ENCODE peak calls at places on chromosome 12, in four cellular contexts. One of them, this sample, is unnamed.

GRCh38 chr12:8563383-8563782 is 22.7 kb upstream of the CLEC4E start:
- DNase-seq in HepG2: no peak
- DNase-seq in K562: no peak
- DNase-seq in GM12878: no peak
- DNase-seq in this sample: no peak

GRCh38 chr12:66092559-66093269 is 37.8 kb downstream of the LLPH start:
- DNase-seq in HepG2: no peak
- DNase-seq in K562: no peak
- DNase-seq in GM12878: no peak
- DNase-seq in this sample: peak; percentile 24

GRCh38 chr12:6312529-6313325 is 2.2 kb downstream of the PLEKHG6 start:
- DNase-seq in HepG2: no peak
- DNase-seq in K562: peak; percentile 24
- DNase-seq in GM12878: peak; percentile 94
- DNase-seq in this sample: no peak

GRCh38 chr12:79988368-79988767 is 53.5 kb upstream of the PPP1R12A start:
- DNase-seq in HepG2: no peak
- DNase-seq in K562: no peak
- DNase-seq in GM12878: no peak
- DNase-seq in this sample: no peak

GRCh38 chr12:67318786-67319185 is 49.6 kb downstream of the CAND1 start:
- DNase-seq in HepG2: no peak
- DNase-seq in K562: no peak
- DNase-seq in GM12878: no peak
- DNase-seq in this sample: no peak

GRCh38 chr12:123757555-123757954 is 4.5 kb upstream of the DNAH10 start:
- DNase-seq in HepG2: no peak
- DNase-seq in K562: no peak
- DNase-seq in GM12878: no peak
- DNase-seq in this sample: no peak

GRCh38 chr12:104620761-104621531 is 164.2 kb downstream of the CHST11 start:
- DNase-seq in HepG2: no peak
- DNase-seq in K562: no peak
- DNase-seq in GM12878: no peak
- DNase-seq in this sample: peak; percentile 55

GRCh38 chr12:107025691-107026090 is 38.7 kb upstream of the MTERF2 start:
- DNase-seq in HepG2: no peak
- DNase-seq in K562: no peak
- DNase-seq in GM12878: no peak
- DNase-seq in this sample: no peak

GRCh38 chr12:49632401-49632800 is 9.0 kb downstream of the PRPF40B start:
- DNase-seq in HepG2: no peak
- DNase-seq in K562: no peak
- DNase-seq in GM12878: no peak
- DNase-seq in this sample: no peak

GRCh38 chr12:119664642-119665041 is 3.3 kb upstream of the PRKAB1 start:
- DNase-seq in HepG2: no peak
- DNase-seq in K562: no peak
- DNase-seq in GM12878: no peak
- DNase-seq in this sample: no peak

GRCh38 chr12:66971816-66972215 is 292.9 kb upstream of the GRIP1 start:
- DNase-seq in HepG2: no peak
- DNase-seq in K562: no peak
- DNase-seq in GM12878: no peak
- DNase-seq in this sample: no peak

GRCh38 chr12:106138279-106138645 is 492 bp downstream of the NUAK1 start:
- DNase-seq in HepG2: no peak
- DNase-seq in K562: no peak
- DNase-seq in GM12878: no peak
- DNase-seq in this sample: no peak

GRCh38 chr12:111840831-111841230 is 1.2 kb upstream of the MAPKAPK5 start:
- DNase-seq in HepG2: no peak
- DNase-seq in K562: no peak
- DNase-seq in GM12878: no peak
- DNase-seq in this sample: no peak

GRCh38 chr12:7642876-7643309 is 22.8 kb downstream of the APOBEC1 start:
- DNase-seq in HepG2: peak; percentile 15
- DNase-seq in K562: no peak
- DNase-seq in GM12878: no peak
- DNase-seq in this sample: peak; percentile 3

GRCh38 chr12:24778486-24779304 is 170.2 kb downstream of the BCAT1 start:
- DNase-seq in HepG2: peak; percentile 58
- DNase-seq in K562: peak; percentile 64
- DNase-seq in GM12878: peak; percentile 8
- DNase-seq in this sample: peak; percentile 39

GRCh38 chr12:2494490-2495192 is 300.1 kb upstream of the FKBP4 start:
- DNase-seq in HepG2: no peak
- DNase-seq in K562: no peak
- DNase-seq in GM12878: no peak
- DNase-seq in this sample: no peak

GRCh38 chr12:96073346-96074336 is 38.3 kb upstream of the LTA4H start:
- DNase-seq in HepG2: no peak
- DNase-seq in K562: no peak
- DNase-seq in GM12878: no peak
- DNase-seq in this sample: no peak

GRCh38 chr12:111196532-111196931 is 172.4 kb downstream of the PHETA1 start:
- DNase-seq in HepG2: no peak
- DNase-seq in K562: no peak
- DNase-seq in GM12878: no peak
- DNase-seq in this sample: no peak

GRCh38 chr12:56522486-56523193 is 1.0 kb downstream of the RBMS2 start:
- DNase-seq in HepG2: no peak
- DNase-seq in K562: no peak
- DNase-seq in GM12878: no peak
- DNase-seq in this sample: peak; percentile 58

GRCh38 chr12:54337854-54338650 is 13.1 kb downstream of the COPZ1 start:
- DNase-seq in HepG2: no peak
- DNase-seq in K562: peak; percentile 37
- DNase-seq in GM12878: no peak
- DNase-seq in this sample: no peak

GRCh38 chr12:43289412-43289811 is 262.6 kb downstream of the ADAMTS20 start:
- DNase-seq in HepG2: no peak
- DNase-seq in K562: no peak
- DNase-seq in GM12878: no peak
- DNase-seq in this sample: peak; percentile 57

GRCh38 chr12:30395190-30395589 is 300.5 kb downstream of the IPO8 start:
- DNase-seq in HepG2: no peak
- DNase-seq in K562: no peak
- DNase-seq in GM12878: no peak
- DNase-seq in this sample: no peak

GRCh38 chr12:124217508-124217981 is 77.3 kb upstream of the RFLNA start:
- DNase-seq in HepG2: no peak
- DNase-seq in K562: no peak
- DNase-seq in GM12878: no peak
- DNase-seq in this sample: no peak

GRCh38 chr12:586318-587071 is 76.8 kb downstream of the NINJ2 start:
- DNase-seq in HepG2: no peak
- DNase-seq in K562: no peak
- DNase-seq in GM12878: no peak
- DNase-seq in this sample: no peak

GRCh38 chr12:5691943-5692342 is 253.1 kb downstream of the ANO2 start:
- DNase-seq in HepG2: no peak
- DNase-seq in K562: no peak
- DNase-seq in GM12878: no peak
- DNase-seq in this sample: no peak

GRCh38 chr12:11959117-11959823 is 111.5 kb upstream of the BCL2L14 start:
- DNase-seq in HepG2: peak; percentile 48
- DNase-seq in K562: no peak
- DNase-seq in GM12878: no peak
- DNase-seq in this sample: peak; percentile 48

GRCh38 chr12:132259364-132259871 is 70.0 kb downstream of the GALNT9 start:
- DNase-seq in HepG2: no peak
- DNase-seq in K562: peak; percentile 35
- DNase-seq in GM12878: no peak
- DNase-seq in this sample: no peak

GRCh38 chr12:19757317-19757877 is 318.1 kb downstream of the AEBP2 start:
- DNase-seq in HepG2: no peak
- DNase-seq in K562: no peak
- DNase-seq in GM12878: peak; percentile 5
- DNase-seq in this sample: peak; percentile 64

GRCh38 chr12:50097952-50098351 is 5.9 kb upstream of the GPD1 start:
- DNase-seq in HepG2: no peak
- DNase-seq in K562: no peak
- DNase-seq in GM12878: no peak
- DNase-seq in this sample: no peak

GRCh38 chr12:27112891-27113290 is 30.5 kb upstream of the C12orf71 start:
- DNase-seq in HepG2: no peak
- DNase-seq in K562: no peak
- DNase-seq in GM12878: no peak
- DNase-seq in this sample: no peak

GRCh38 chr12:113762155-113762848 is 203.8 kb downstream of the RBM19 start:
- DNase-seq in HepG2: no peak
- DNase-seq in K562: no peak
- DNase-seq in GM12878: no peak
- DNase-seq in this sample: no peak

GRCh38 chr12:112025808-112026375 is 12.7 kb downstream of the ERP29 start:
- DNase-seq in HepG2: no peak
- DNase-seq in K562: no peak
- DNase-seq in GM12878: no peak
- DNase-seq in this sample: peak; percentile 28

GRCh38 chr12:79266511-79267129 is 402.0 kb downstream of the SYT1 start:
- DNase-seq in HepG2: no peak
- DNase-seq in K562: no peak
- DNase-seq in GM12878: no peak
- DNase-seq in this sample: no peak

GRCh38 chr12:108622425-108622824 is 11.3 kb downstream of the SELPLG start:
- DNase-seq in HepG2: peak; percentile 49
- DNase-seq in K562: peak; percentile 36
- DNase-seq in GM12878: no peak
- DNase-seq in this sample: peak; percentile 76

GRCh38 chr12:68462799-68463198 is 130.6 kb upstream of the MDM1 start:
- DNase-seq in HepG2: no peak
- DNase-seq in K562: no peak
- DNase-seq in GM12878: no peak
- DNase-seq in this sample: no peak

GRCh38 chr12:87428701-87429277 is 600.4 kb downstream of the C12orf50 start:
- DNase-seq in HepG2: no peak
- DNase-seq in K562: no peak
- DNase-seq in GM12878: no peak
- DNase-seq in this sample: peak; percentile 3

GRCh38 chr12:64674367-64674922 is 64.2 kb downstream of the RASSF3 start:
- DNase-seq in HepG2: no peak
- DNase-seq in K562: no peak
- DNase-seq in GM12878: no peak
- DNase-seq in this sample: no peak
- H4K20me1 ChIP-seq in HepG2: peaks cover 3% of the 10 kb centered on the region
- H4K20me1 ChIP-seq in K562: no peaks in the 10 kb centered on the region
- H4K20me1 ChIP-seq in GM12878: no peaks in the 10 kb centered on the region
- H4K20me1 ChIP-seq in this sample: no peaks in the 10 kb centered on the region

GRCh38 chr12:110102255-110102654 is 21.9 kb upstream of the IFT81 start:
- DNase-seq in HepG2: peak; percentile 92
- DNase-seq in K562: peak; percentile 96
- DNase-seq in GM12878: no peak
- DNase-seq in this sample: peak; percentile 65
- TF ChIP-seq MYC in HepG2: no peak
- TF ChIP-seq MYC in K562: no peak
- TF ChIP-seq MYC in GM12878: no peak
- TF ChIP-seq MYC in this sample: no peak

GRCh38 chr12:102440109-102440405 is 40.3 kb downstream of the IGF1 start:
- DNase-seq in HepG2: no peak
- DNase-seq in K562: no peak
- DNase-seq in GM12878: no peak
- DNase-seq in this sample: no peak

GRCh38 chr12:102441077-102441596 is 39.2 kb downstream of the IGF1 start:
- DNase-seq in HepG2: peak; percentile 6
- DNase-seq in K562: peak; percentile 55
- DNase-seq in GM12878: no peak
- DNase-seq in this sample: no peak

GRCh38 chr12:102439391-102440108 is 40.8 kb downstream of the IGF1 start:
- DNase-seq in HepG2: no peak
- DNase-seq in K562: no peak
- DNase-seq in GM12878: no peak
- DNase-seq in this sample: no peak

GRCh38 chr12:102444093-102444492 is 36.3 kb downstream of the IGF1 start:
- DNase-seq in HepG2: no peak
- DNase-seq in K562: no peak
- DNase-seq in GM12878: no peak
- DNase-seq in this sample: no peak

GRCh38 chr12:102444707-102445106 is 35.7 kb downstream of the IGF1 start:
- DNase-seq in HepG2: no peak
- DNase-seq in K562: no peak
- DNase-seq in GM12878: no peak
- DNase-seq in this sample: no peak
- TF ChIP-seq CTCF in HepG2: no peak
- TF ChIP-seq CTCF in K562: no peak
- TF ChIP-seq CTCF in GM12878: no peak
- TF ChIP-seq CTCF in this sample: no peak

GRCh38 chr12:122099856-122100255 is 21.3 kb downstream of the MLXIP start:
- DNase-seq in HepG2: no peak
- DNase-seq in K562: no peak
- DNase-seq in GM12878: no peak
- DNase-seq in this sample: no peak

GRCh38 chr12:122096591-122097149 is 18.1 kb downstream of the MLXIP start:
- DNase-seq in HepG2: no peak
- DNase-seq in K562: no peak
- DNase-seq in GM12878: no peak
- DNase-seq in this sample: peak; percentile 63

GRCh38 chr12:122096014-122096413 is 17.5 kb downstream of the MLXIP start:
- DNase-seq in HepG2: no peak
- DNase-seq in K562: no peak
- DNase-seq in GM12878: no peak
- DNase-seq in this sample: no peak

GRCh38 chr12:122099280-122099749 is 20.8 kb downstream of the MLXIP start:
- DNase-seq in HepG2: no peak
- DNase-seq in K562: no peak
- DNase-seq in GM12878: no peak
- DNase-seq in this sample: no peak

GRCh38 chr12:122097641-122098364 is 19.2 kb downstream of the MLXIP start:
- DNase-seq in HepG2: peak; percentile 46
- DNase-seq in K562: peak; percentile 86
- DNase-seq in GM12878: no peak
- DNase-seq in this sample: peak; percentile 67
- H4K20me1 ChIP-seq in HepG2: peaks cover 24% of the 10 kb centered on the region
- H4K20me1 ChIP-seq in K562: peaks cover 14% of the 10 kb centered on the region
- H4K20me1 ChIP-seq in GM12878: no peaks in the 10 kb centered on the region
- H4K20me1 ChIP-seq in this sample: no peaks in the 10 kb centered on the region

DNA sequence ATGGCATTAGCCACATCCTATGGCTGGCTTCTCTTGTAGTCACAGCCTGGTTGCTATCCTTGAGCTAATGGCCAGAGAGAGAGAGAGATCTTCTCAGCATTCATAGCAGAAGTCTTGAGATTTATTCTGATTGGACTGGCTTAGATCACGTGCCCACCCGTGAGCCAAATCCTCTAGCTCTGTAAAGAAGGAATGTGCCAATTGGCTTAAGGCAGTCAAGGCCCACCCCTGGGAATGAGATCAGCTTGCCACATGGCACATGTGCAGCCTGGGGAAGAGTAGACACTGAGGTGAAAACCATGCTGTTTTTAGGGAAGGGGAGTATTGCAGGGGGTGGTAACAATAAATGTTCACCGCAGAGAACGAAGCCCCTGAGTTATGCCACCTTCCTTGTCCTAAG is 36.3 kb downstream of the PLEKHG7 start:
- DNase-seq in HepG2: no peak
- DNase-seq in K562: no peak
- DNase-seq in GM12878: no peak
- DNase-seq in this sample: no peak
- TF ChIP-seq MYC in HepG2: no peak
- TF ChIP-seq MYC in K562: no peak
- TF ChIP-seq MYC in GM12878: no peak
- TF ChIP-seq MYC in this sample: no peak

GRCh38 chr12:130552483-130552996 is 163.6 kb downstream of the RIMBP2 start:
- DNase-seq in HepG2: no peak
- DNase-seq in K562: no peak
- DNase-seq in GM12878: no peak
- DNase-seq in this sample: no peak
- TF ChIP-seq CTCF in HepG2: no peak
- TF ChIP-seq CTCF in K562: no peak
- TF ChIP-seq CTCF in GM12878: no peak
- TF ChIP-seq CTCF in this sample: no peak